ENCODE peak calls at places on chromosome 11, in eight cellular contexts. B is HTR-8/SVneo; M is naive thymus-derived CD8-positive, alpha-beta T cell; Y is NCI-H774; N is posterior cingulate gyrus; J is IMR-90; T is upper lobe of right lung; E is midbrain. V is an unnamed sample.

GRCh38 chr11:48683226-48683720 is 194.7 kb downstream of the OR4A47 start:
- DNase-seq in B (no peak), M (no peak), Y (no peak), N (no peak), J (no peak), T (peak), E (no peak), V (no peak)

GRCh38 chr11:34865261-34865660 is 50.9 kb downstream of the APIP start:
- DNase-seq in B (no peak), M (no peak), Y (no peak), N (no peak), J (no peak), T (no peak), E (no peak), V (no peak)

GRCh38 chr11:61834278-61835004 is 6.3 kb downstream of the FADS2 start:
- DNase-seq in B (no peak), M (no peak), Y (no peak), N (peak), J (peak), T (no peak), E (peak), V (peak)

GRCh38 chr11:72716291-72716690 is 35.9 kb downstream of the ARAP1 start:
- DNase-seq in B (no peak), M (no peak), Y (no peak), N (peak), J (peak), T (no peak), E (no peak), V (no peak)

GRCh38 chr11:69362315-69362714 is 68.4 kb downstream of the MYEOV start:
- DNase-seq in B (no peak), M (no peak), Y (no peak), N (no peak), J (no peak), T (no peak), E (no peak), V (no peak)

GRCh38 chr11:91470656-91471055 is 754.0 kb upstream of the FAT3 start:
- DNase-seq in B (no peak), M (no peak), Y (no peak), N (no peak), J (no peak), T (no peak), E (no peak), V (no peak)

GRCh38 chr11:4551346-4551979 is 6.5 kb downstream of the OR52M1 start:
- DNase-seq in B (no peak), M (no peak), Y (no peak), N (no peak), J (peak), T (no peak), E (no peak), V (no peak)

GRCh38 chr11:128735935-128736610 is 42.2 kb downstream of the FLI1 start:
- DNase-seq in B (no peak), M (no peak), Y (no peak), N (no peak), J (no peak), T (no peak), E (no peak), V (no peak)

GRCh38 chr11:102833731-102834130 is 9.7 kb downstream of the MMP3 start:
- DNase-seq in B (no peak), M (no peak), Y (no peak), N (no peak), J (no peak), T (no peak), E (no peak), V (no peak)

GRCh38 chr11:8959546-8960166 is 4.6 kb downstream of the TMEM9B start:
- DNase-seq in B (peak), M (no peak), Y (peak), N (no peak), J (peak), T (no peak), E (peak), V (peak)

V was measured in KG1.